ENCODE peak calls at places on chromosomes 3 and 15, in four cellular contexts. R, T, N and Z are unnamed samples.

GRCh38 chr15:79820820-79821219 is 76.0 kb downstream of the MTHFS start:
- DNase-seq in R (no peak), T (no peak), N (no peak), Z (no peak)

GRCh38 chr15:65839354-65839901 is 29.9 kb upstream of the RAB11A start:
- DNase-seq in R (no peak), T (no peak), N (no peak), Z (no peak)

GRCh38 chr3:23800731-23801130 is 5.0 kb upstream of the UBE2E1 start:
- DNase-seq in R (no peak), T (no peak), N (no peak), Z (no peak)

GRCh38 chr3:69948246-69948862 is 51.2 kb upstream of the SAMMSON start:
- DNase-seq in R (no peak), T (no peak), N (no peak), Z (no peak)

GRCh38 chr3:54865316-54865715 is 62.5 kb downstream of the LRTM1 start:
- DNase-seq in R (no peak), T (no peak), N (no peak), Z (no peak)

GRCh38 chr3:191066669-191067068 is 132.4 kb upstream of the OSTN start:
- DNase-seq in R (no peak), T (no peak), N (peak), Z (no peak)

GRCh38 chr3:128878556-128879124 is 780 bp upstream of the ACAD9 start:
- DNase-seq in R (peak), T (peak), N (peak), Z (peak)

GRCh38 chr15:88454231-88454630 is 13.0 kb downstream of the MRPL46 start:
- DNase-seq in R (no peak), T (no peak), N (no peak), Z (no peak)

GRCh38 chr15:90749754-90750153 is 32.6 kb downstream of the BLM start:
- DNase-seq in R (no peak), T (no peak), N (no peak), Z (no peak)

GRCh38 chr3:41175365-41175764 is 23.9 kb upstream of the CTNNB1 start:
- DNase-seq in R (no peak), T (no peak), N (no peak), Z (no peak)

GRCh38 chr15:96687388-96688107 is 357.0 kb downstream of the NR2F2 start:
- DNase-seq in R (no peak), T (no peak), N (no peak), Z (no peak)

GRCh38 chr3:189372205-189372764 is 200.5 kb downstream of the TPRG1 start:
- DNase-seq in R (no peak), T (no peak), N (no peak), Z (no peak)

GRCh38 chr3:99644017-99644416 is 5.6 kb downstream of the COL8A1 start:
- DNase-seq in R (no peak), T (no peak), N (no peak), Z (no peak)

GRCh38 chr15:79932447-79932846 is 35.6 kb upstream of the MTHFS start:
- DNase-seq in R (no peak), T (no peak), N (no peak), Z (no peak)

GRCh38 chr15:58293622-58294550 is 137.9 kb upstream of the LIPC start:
- DNase-seq in R (no peak), T (no peak), N (no peak), Z (no peak)

GRCh38 chr3:69260216-69260787 is 125.6 kb downstream of the FRMD4B start:
- DNase-seq in R (no peak), T (no peak), N (no peak), Z (no peak)

GRCh38 chr3:57977755-57978715 is 30.2 kb upstream of the FLNB start:
- DNase-seq in R (no peak), T (no peak), N (no peak), Z (no peak)

GRCh38 chr15:44087578-44088190 is 107.4 kb downstream of the FRMD5 start:
- DNase-seq in R (peak), T (peak), N (peak), Z (no peak)

GRCh38 chr3:29171583-29171990 is 109.3 kb upstream of the RBMS3 start:
- DNase-seq in R (no peak), T (no peak), N (no peak), Z (no peak)

GRCh38 chr15:93173369-93173768 is 84.4 kb upstream of the RGMA start:
- DNase-seq in R (no peak), T (peak), N (no peak), Z (no peak)

GRCh38 chr3:52786330-52787215 is 8.0 kb upstream of the ITIH3 start:
- DNase-seq in R (no peak), T (no peak), N (no peak), Z (peak)

GRCh38 chr3:38281895-38282686 is at the start of gene SLC22A14:
- DNase-seq in R (no peak), T (no peak), N (no peak), Z (no peak)

GRCh38 chr3:184525337-184526157 is 36.0 kb upstream of the EPHB3 start:
- DNase-seq in R (no peak), T (no peak), N (no peak), Z (peak)

GRCh38 chr15:39171944-39172368 is 408.9 kb upstream of the THBS1 start:
- DNase-seq in R (peak), T (peak), N (peak), Z (no peak)

GRCh38 chr15:67803996-67804843 is 21.1 kb upstream of the SKOR1 start:
- DNase-seq in R (no peak), T (no peak), N (no peak), Z (peak)

GRCh38 chr3:49511631-49512030 is 41.6 kb downstream of the DAG1 start:
- DNase-seq in R (no peak), T (no peak), N (no peak), Z (peak)

GRCh38 chr15:89912674-89913396 is at the start of gene ARPIN:
- DNase-seq in R (no peak), T (no peak), N (peak), Z (no peak)

GRCh38 chr3:123055352-123055751 is 11.5 kb upstream of the PDIA5 start:
- DNase-seq in R (no peak), T (no peak), N (no peak), Z (no peak)

GRCh38 chr15:56194035-56194434 is 49.6 kb downstream of the RFX7 start:
- DNase-seq in R (no peak), T (no peak), N (no peak), Z (no peak)

GRCh38 chr3:121231872-121232271 is 313.9 kb downstream of the POLQ start:
- DNase-seq in R (no peak), T (no peak), N (no peak), Z (no peak)

GRCh38 chr3:62051506-62051905 is 321.8 kb downstream of the FEZF2 start:
- DNase-seq in R (no peak), T (no peak), N (no peak), Z (no peak)

GRCh38 chr15:88257311-88257901 is 867 bp upstream of the NTRK3 start:
- DNase-seq in R (no peak), T (no peak), N (no peak), Z (no peak)

GRCh38 chr3:126131881-126132750 is 48.2 kb upstream of the SLC41A3 start:
- DNase-seq in R (no peak), T (no peak), N (no peak), Z (peak)

GRCh38 chr3:170765419-170766078 is 104.4 kb downstream of the RPL22L1 start:
- DNase-seq in R (no peak), T (no peak), N (no peak), Z (no peak)

GRCh38 chr3:22372292-22372949 is 621.4 kb upstream of the ZNF385D start:
- DNase-seq in R (no peak), T (no peak), N (no peak), Z (peak)

GRCh38 chr3:71111784-71112440 is 471.6 kb downstream of the FOXP1 start:
- DNase-seq in R (no peak), T (no peak), N (no peak), Z (no peak)

GRCh38 chr3:70889162-70890045 is 577.0 kb upstream of the MDFIC2 start:
- DNase-seq in R (no peak), T (no peak), N (no peak), Z (no peak)

GRCh38 chr3:150765949-150766720 is 3.2 kb upstream of the SIAH2 start:
- DNase-seq in R (no peak), T (peak), N (no peak), Z (no peak)

GRCh38 chr3:177281292-177281942 is 84.1 kb upstream of the TBL1XR1 start:
- DNase-seq in R (no peak), T (no peak), N (no peak), Z (peak)

GRCh38 chr15:47727137-47727536 is 9.8 kb downstream of the SEMA6D start:
- DNase-seq in R (no peak), T (no peak), N (no peak), Z (no peak)
- H3K4me3 ChIP-seq in R (no peak), T (no peak), N (no peak), Z (no peak)

DNA sequence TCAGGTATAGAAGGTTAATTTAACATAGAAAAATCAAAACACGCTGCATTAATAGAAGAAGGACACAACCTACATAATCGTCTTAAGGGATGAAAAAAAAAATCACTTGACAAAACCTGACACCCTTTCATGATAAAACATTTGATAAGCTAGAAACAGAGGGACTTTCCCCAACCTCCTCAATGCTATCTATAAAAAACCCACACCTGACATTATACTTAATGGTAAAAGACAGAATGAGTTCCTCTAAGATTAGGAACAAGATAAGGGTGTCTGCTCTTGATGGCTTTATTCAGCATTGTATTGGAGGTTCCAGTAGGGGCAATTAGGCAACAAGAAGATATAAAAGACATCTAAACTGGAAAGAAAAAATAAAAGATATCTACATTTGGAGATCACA is 69.9 kb upstream of the KBTBD8 start:
- DNase-seq in R (no peak), T (no peak), N (no peak), Z (no peak)
- H3K4me3 ChIP-seq in R (no peak), T (no peak), N (no peak), Z (no peak)

GRCh38 chr3:11625376-11626083 is 18.2 kb downstream of the VGLL4 start:
- DNase-seq in R (no peak), T (no peak), N (no peak), Z (no peak)
- H3K4me3 ChIP-seq in R (no peak), T (no peak), N (no peak), Z (no peak)

GRCh38 chr3:130854208-130854864 is 39.5 kb upstream of the ATP2C1 start:
- DNase-seq in R (no peak), T (no peak), N (no peak), Z (no peak)

GRCh38 chr3:130849111-130849552 is 44.8 kb upstream of the ATP2C1 start:
- DNase-seq in R (no peak), T (no peak), N (no peak), Z (no peak)

GRCh38 chr3:130850846-130851245 is 43.0 kb upstream of the ATP2C1 start:
- DNase-seq in R (no peak), T (no peak), N (no peak), Z (no peak)

GRCh38 chr3:130846181-130846580 is 47.7 kb upstream of the ATP2C1 start:
- DNase-seq in R (no peak), T (no peak), N (no peak), Z (no peak)

DNA sequence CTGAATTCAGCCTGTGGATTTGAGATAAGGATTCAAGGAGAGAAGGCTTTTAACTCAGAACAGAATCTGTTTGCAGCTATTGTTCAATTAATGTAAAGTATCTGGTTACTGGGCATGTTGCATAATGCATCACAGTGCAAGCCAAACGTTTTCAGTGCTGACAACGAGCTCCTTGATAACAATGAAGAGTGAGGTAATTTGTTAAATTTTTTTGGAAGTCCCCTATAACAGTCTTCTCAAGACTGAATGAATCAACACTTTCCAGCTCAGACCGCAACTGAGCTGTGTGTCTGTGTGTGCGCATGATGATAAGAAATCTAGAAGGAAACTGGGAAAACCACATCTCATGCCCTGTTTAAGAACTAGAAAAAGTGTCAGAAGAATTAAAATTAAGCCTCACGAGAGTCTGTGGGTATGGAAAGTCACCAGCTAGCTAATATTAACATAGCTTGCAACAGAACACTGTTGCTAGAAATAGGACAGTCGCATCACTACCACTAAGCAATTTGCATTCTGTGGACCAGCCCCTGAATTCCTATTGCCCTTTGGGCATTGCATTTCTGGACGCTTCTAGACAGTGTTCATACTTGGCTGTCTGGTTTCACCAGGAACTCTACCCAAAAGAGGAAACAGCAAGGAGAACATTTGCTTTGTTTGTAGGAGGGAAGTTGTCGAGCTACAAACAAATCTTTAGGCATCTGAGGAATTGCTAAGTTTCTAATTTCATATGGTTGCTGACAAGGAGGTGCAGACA is 43.7 kb upstream of the ATP2C1 start:
- DNase-seq in R (no peak), T (peak), N (no peak), Z (no peak)
- H3K4me3 ChIP-seq in R (no peak), T (no peak), N (no peak), Z (no peak)

GRCh38 chr15:22942306-22942855 is 37.8 kb downstream of the CYFIP1 start:
- DNase-seq in R (no peak), T (no peak), N (no peak), Z (no peak)

GRCh38 chr15:22939051-22939450 is 41.1 kb downstream of the CYFIP1 start:
- DNase-seq in R (no peak), T (no peak), N (no peak), Z (no peak)

GRCh38 chr15:22939652-22940061 is 40.5 kb downstream of the CYFIP1 start:
- DNase-seq in R (no peak), T (no peak), N (no peak), Z (no peak)

GRCh38 chr15:22942877-22943276 is 37.3 kb downstream of the CYFIP1 start:
- DNase-seq in R (no peak), T (no peak), N (no peak), Z (no peak)

GRCh38 chr15:22941179-22941578 is 39.0 kb downstream of the CYFIP1 start:
- DNase-seq in R (no peak), T (no peak), N (no peak), Z (no peak)
- H3K4me3 ChIP-seq in R (no peak), T (no peak), N (no peak), Z (no peak)

GRCh38 chr15:76177491-76178040 is 117.8 kb downstream of the TMEM266 start:
- DNase-seq in R (no peak), T (peak), N (peak), Z (no peak)

GRCh38 chr15:76176487-76177085 is 116.8 kb downstream of the TMEM266 start:
- DNase-seq in R (no peak), T (no peak), N (no peak), Z (no peak)

GRCh38 chr15:76179023-76179422 is 119.2 kb downstream of the TMEM266 start:
- DNase-seq in R (no peak), T (no peak), N (no peak), Z (no peak)

GRCh38 chr15:76180321-76180720 is 120.5 kb downstream of the TMEM266 start:
- DNase-seq in R (no peak), T (no peak), N (no peak), Z (no peak)

DNA sequence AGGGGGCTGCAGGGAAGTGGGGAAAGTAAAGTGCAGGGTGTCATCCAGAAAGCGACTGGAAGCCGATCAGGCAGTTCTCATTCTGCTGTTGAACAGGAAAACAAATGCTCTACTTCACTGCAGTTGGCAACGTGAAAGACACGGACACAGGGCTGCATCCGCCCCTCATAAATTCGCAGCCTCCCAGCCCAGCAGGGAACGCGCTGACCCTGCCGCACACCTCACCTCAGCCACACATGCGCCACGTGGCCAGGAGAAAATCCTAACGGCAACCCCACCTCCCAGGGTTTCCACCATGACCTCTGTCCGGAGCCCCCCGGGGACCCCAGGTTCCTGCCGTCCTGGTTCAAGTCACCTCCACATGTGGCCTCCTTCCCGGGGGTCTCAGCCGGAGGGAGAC is 118.5 kb downstream of the TMEM266 start:
- DNase-seq in R (no peak), T (no peak), N (no peak), Z (no peak)
- H3K4me3 ChIP-seq in R (no peak), T (no peak), N (no peak), Z (no peak)

DNA sequence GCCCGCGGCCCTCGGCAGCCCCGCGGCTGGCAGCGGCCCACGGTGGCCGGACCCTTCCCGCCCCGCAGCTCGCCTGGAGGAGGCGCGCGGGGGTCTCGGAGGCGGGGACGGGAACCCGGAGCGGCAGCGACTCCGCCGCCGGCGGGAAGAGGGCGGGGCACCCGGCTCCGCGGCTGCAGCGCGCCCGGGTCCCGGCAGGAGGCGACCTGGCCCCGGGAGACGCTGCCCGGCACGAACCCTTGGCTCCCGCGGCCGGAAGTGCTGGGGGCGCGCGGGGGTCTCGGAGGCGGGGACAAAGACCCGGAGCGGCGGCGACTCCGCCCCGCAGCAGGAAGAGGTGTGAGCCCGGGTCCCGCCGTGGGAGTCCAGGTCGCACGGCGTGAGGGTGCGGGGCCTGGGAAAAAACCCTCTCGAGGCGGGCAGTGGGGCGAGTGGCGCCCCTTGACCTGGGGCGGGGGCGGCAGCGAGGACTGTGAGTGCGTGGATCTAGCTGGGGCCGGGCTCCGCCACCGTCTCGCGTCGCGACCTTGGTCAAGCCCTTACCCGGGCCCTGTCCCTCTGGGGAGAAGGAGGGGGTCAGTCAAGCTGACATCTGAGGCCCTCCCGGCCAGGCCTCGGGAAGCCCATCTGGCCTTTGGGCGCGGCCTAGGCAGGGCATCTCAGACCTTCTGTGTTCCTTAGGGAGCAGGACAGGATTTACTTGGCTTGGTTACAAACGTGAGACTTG is at the start of gene CIB2:
- DNase-seq in R (no peak), T (no peak), N (peak), Z (peak)
- H3K4me3 ChIP-seq in R (peak), T (peak), N (peak), Z (peak)

GRCh38 chr3:148319161-148319915 is 378.4 kb upstream of the AGTR1 start:
- DNase-seq in R (peak), T (peak), N (no peak), Z (no peak)
- H3K4me3 ChIP-seq in R (no peak), T (no peak), N (no peak), Z (no peak)